ENCODE peak calls at places on chromosome 21, in six cellular contexts. H is posterior cingulate gyrus, B is midbrain, F is K562, U is spleen, N is GM04503. K is an unnamed sample.

GRCh38 chr21:16571594-16571993 is 841.8 kb downstream of the USP25 start:
- DNase-seq in H (no peak), B (no peak), F (no peak), U (no peak), N (no peak), K (no peak)

GRCh38 chr21:46483300-46484295 is 24.9 kb downstream of the DIP2A start:
- DNase-seq in H (no peak), B (no peak), F (no peak), U (no peak), N (no peak), K (no peak)

GRCh38 chr21:44299085-44299457 is 782 bp upstream of the PFKL start:
- DNase-seq in H (no peak), B (no peak), F (no peak), U (no peak), N (no peak), K (no peak)

GRCh38 chr21:14740692-14741091 is 194.6 kb upstream of the SAMSN1 start:
- DNase-seq in H (no peak), B (no peak), F (no peak), U (no peak), N (no peak), K (no peak)

GRCh38 chr21:31334648-31335121 is 9.4 kb downstream of the TIAM1 start:
- DNase-seq in H (no peak), B (no peak), F (no peak), U (no peak), N (no peak), K (no peak)

GRCh38 chr21:17492415-17493168 is 20.3 kb upstream of the CXADR start:
- DNase-seq in H (no peak), B (no peak), F (no peak), U (no peak), N (no peak), K (no peak)

GRCh38 chr21:46554431-46555224 is 50.3 kb downstream of the S100B start:
- DNase-seq in H (peak; percentile 85), B (no peak), F (no peak), U (peak; percentile 69), N (no peak), K (no peak)

GRCh38 chr21:23316190-23316589 is 2291.1 kb downstream of the MRPL39 start:
- DNase-seq in H (no peak), B (no peak), F (no peak), U (no peak), N (no peak), K (no peak)

GRCh38 chr21:42040411-42041180 is 30.4 kb upstream of the ZBTB21 start:
- DNase-seq in H (peak; percentile 65), B (no peak), F (no peak), U (peak; percentile 39), N (peak; percentile 99), K (peak; percentile 84)

GRCh38 chr21:31566061-31566460 is 93.4 kb upstream of the SOD1 start:
- DNase-seq in H (no peak), B (peak; percentile 32), F (no peak), U (no peak), N (no peak), K (no peak)

GRCh38 chr21:36630485-36631206 is 68.3 kb upstream of the SIM2 start:
- DNase-seq in H (peak; percentile 86), B (peak; percentile 43), F (peak; percentile 80), U (no peak), N (no peak), K (peak; percentile 12)

GRCh38 chr21:17386498-17386897 is 126.3 kb upstream of the CXADR start:
- DNase-seq in H (no peak), B (no peak), F (no peak), U (no peak), N (no peak), K (no peak)

GRCh38 chr21:38350681-38351080 is 93.9 kb downstream of the KCNJ15 start:
- DNase-seq in H (no peak), B (no peak), F (no peak), U (no peak), N (no peak), K (no peak)

GRCh38 chr21:44932366-44933181 is 7.3 kb upstream of the SLX9 start:
- DNase-seq in H (peak; percentile 85), B (peak; percentile 4), F (peak; percentile 81), U (peak; percentile 96), N (no peak), K (no peak)

GRCh38 chr21:36535618-36536241 is 55.8 kb upstream of the CLDN14 start:
- DNase-seq in H (no peak), B (no peak), F (no peak), U (no peak), N (no peak), K (no peak)

GRCh38 chr21:36847189-36847588 is 119.3 kb downstream of the HLCS start:
- DNase-seq in H (no peak), B (no peak), F (no peak), U (no peak), N (peak; percentile 51), K (peak; percentile 49)

GRCh38 chr21:28207776-28208175 is 784.9 kb downstream of the LTN1 start:
- DNase-seq in H (no peak), B (no peak), F (no peak), U (no peak), N (peak; percentile 66), K (no peak)

GRCh38 chr21:44461005-44461404 is 5.7 kb downstream of the LRRC3 start:
- DNase-seq in H (peak; percentile 72), B (no peak), F (no peak), U (peak; percentile 54), N (no peak), K (no peak)